ENCODE peak calls at places on chromosomes 6 and 20, in ten cellular contexts. One of them, this sample, is unnamed.

GRCh38 chr6:41917528-41917927 is 3.4 kb downstream of the MED20 start:
- DNase-seq in H54: peak; percentile 63
- DNase-seq in NCI-H187: no peak
- DNase-seq in PC-9: peak; percentile 58
- DNase-seq in stimulated activated CD8-positive, alpha-beta memory T cell treated with anti-CD3 and anti-CD28 coated beads, Interleukin-7, amount 100 ng/mL, for 1 hour: no peak
- DNase-seq in RPMI8226: no peak
- DNase-seq in D341Med: no peak
- DNase-seq in EL: peak; percentile 97
- DNase-seq in neural progenitor cell: no peak
- DNase-seq in tibial artery: no peak
- DNase-seq in this sample: no peak

GRCh38 chr20:50121858-50122271 is 8.9 kb upstream of the UBE2V1 start:
- DNase-seq in H54: peak; percentile 49
- DNase-seq in tibial artery: no peak
- DNase-seq in D341Med: no peak
- DNase-seq in PC-9: no peak
- DNase-seq in RPMI8226: no peak
- DNase-seq in stimulated activated CD8-positive, alpha-beta memory T cell treated with anti-CD3 and anti-CD28 coated beads, Interleukin-7, amount 100 ng/mL, for 1 hour: no peak
- DNase-seq in neural progenitor cell: no peak
- DNase-seq in NCI-H187: no peak
- DNase-seq in EL: peak; percentile 58
- DNase-seq in this sample: no peak

GRCh38 chr20:51542033-51542893 is at the start of gene NFATC2:
- DNase-seq in PC-9: peak; percentile 76
- DNase-seq in RPMI8226: peak; percentile 65
- DNase-seq in NCI-H187: no peak
- DNase-seq in H54: no peak
- DNase-seq in EL: no peak
- DNase-seq in D341Med: peak; percentile 57
- DNase-seq in neural progenitor cell: peak; percentile 79
- DNase-seq in tibial artery: no peak
- DNase-seq in stimulated activated CD8-positive, alpha-beta memory T cell treated with anti-CD3 and anti-CD28 coated beads, Interleukin-7, amount 100 ng/mL, for 1 hour: peak; percentile 25
- DNase-seq in this sample: no peak

GRCh38 chr6:113870917-113871316 is 13.8 kb downstream of the MARCKS start:
- DNase-seq in EL: no peak
- DNase-seq in H54: no peak
- DNase-seq in tibial artery: no peak
- DNase-seq in stimulated activated CD8-positive, alpha-beta memory T cell treated with anti-CD3 and anti-CD28 coated beads, Interleukin-7, amount 100 ng/mL, for 1 hour: no peak
- DNase-seq in neural progenitor cell: no peak
- DNase-seq in NCI-H187: no peak
- DNase-seq in PC-9: no peak
- DNase-seq in RPMI8226: no peak
- DNase-seq in D341Med: no peak
- DNase-seq in this sample: no peak

GRCh38 chr20:53750827-53751393 is 157.3 kb upstream of the ZNF217 start:
- DNase-seq in neural progenitor cell: no peak
- DNase-seq in H54: no peak
- DNase-seq in tibial artery: no peak
- DNase-seq in stimulated activated CD8-positive, alpha-beta memory T cell treated with anti-CD3 and anti-CD28 coated beads, Interleukin-7, amount 100 ng/mL, for 1 hour: no peak
- DNase-seq in PC-9: no peak
- DNase-seq in EL: peak; percentile 68
- DNase-seq in RPMI8226: no peak
- DNase-seq in NCI-H187: no peak
- DNase-seq in D341Med: no peak
- DNase-seq in this sample: no peak

GRCh38 chr20:23200914-23201313 is 114.8 kb upstream of the CD93 start:
- DNase-seq in PC-9: peak; percentile 49
- DNase-seq in tibial artery: no peak
- DNase-seq in D341Med: no peak
- DNase-seq in stimulated activated CD8-positive, alpha-beta memory T cell treated with anti-CD3 and anti-CD28 coated beads, Interleukin-7, amount 100 ng/mL, for 1 hour: no peak
- DNase-seq in RPMI8226: peak; percentile 64
- DNase-seq in EL: peak; percentile 13
- DNase-seq in NCI-H187: no peak
- DNase-seq in neural progenitor cell: peak; percentile 51
- DNase-seq in H54: no peak
- DNase-seq in this sample: peak; percentile 55

GRCh38 chr6:65259080-65259479 is 447.9 kb downstream of the EYS start:
- DNase-seq in tibial artery: no peak
- DNase-seq in stimulated activated CD8-positive, alpha-beta memory T cell treated with anti-CD3 and anti-CD28 coated beads, Interleukin-7, amount 100 ng/mL, for 1 hour: no peak
- DNase-seq in PC-9: no peak
- DNase-seq in EL: no peak
- DNase-seq in RPMI8226: no peak
- DNase-seq in H54: peak; percentile 3
- DNase-seq in NCI-H187: no peak
- DNase-seq in D341Med: no peak
- DNase-seq in neural progenitor cell: no peak
- DNase-seq in this sample: no peak

GRCh38 chr20:50013976-50014375 is 31.2 kb downstream of the SNAI1 start:
- DNase-seq in PC-9: no peak
- DNase-seq in H54: no peak
- DNase-seq in NCI-H187: no peak
- DNase-seq in stimulated activated CD8-positive, alpha-beta memory T cell treated with anti-CD3 and anti-CD28 coated beads, Interleukin-7, amount 100 ng/mL, for 1 hour: no peak
- DNase-seq in neural progenitor cell: no peak
- DNase-seq in EL: no peak
- DNase-seq in D341Med: no peak
- DNase-seq in tibial artery: no peak
- DNase-seq in RPMI8226: no peak
- DNase-seq in this sample: no peak

This sample was measured in coronary artery.